ENCODE peak calls at places on chromosomes 5 and 9, in five cellular contexts. One of them, this sample, is unnamed.

GRCh38 chr5:141094481-141095262 is at the start of gene PCDHB2:
- DNase-seq in heart right ventricle: peak
- DNase-seq in mammary epithelial cell: peak
- DNase-seq in fibroblast of lung: peak
- DNase-seq in ovary: peak
- DNase-seq in this sample: no peak

GRCh38 chr5:179608131-179608581 is 15.3 kb downstream of the HNRNPH1 start:
- DNase-seq in heart right ventricle: no peak
- DNase-seq in mammary epithelial cell: no peak
- DNase-seq in fibroblast of lung: no peak
- DNase-seq in ovary: no peak
- DNase-seq in this sample: no peak

GRCh38 chr9:122954253-122954691 is 13.5 kb downstream of the RABGAP1 start:
- DNase-seq in heart right ventricle: no peak
- DNase-seq in mammary epithelial cell: peak
- DNase-seq in fibroblast of lung: peak
- DNase-seq in ovary: no peak
- DNase-seq in this sample: no peak

GRCh38 chr5:95816803-95817202 is 5.7 kb downstream of the GLRX start:
- DNase-seq in heart right ventricle: no peak
- DNase-seq in mammary epithelial cell: no peak
- DNase-seq in fibroblast of lung: no peak
- DNase-seq in ovary: no peak
- DNase-seq in this sample: no peak

GRCh38 chr9:134707031-134707680 is 65.6 kb downstream of the COL5A1 start:
- DNase-seq in heart right ventricle: peak
- DNase-seq in mammary epithelial cell: no peak
- DNase-seq in fibroblast of lung: peak
- DNase-seq in ovary: peak
- DNase-seq in this sample: no peak

GRCh38 chr5:138246334-138246733 is 28.1 kb downstream of the GFRA3 start:
- DNase-seq in heart right ventricle: no peak
- DNase-seq in mammary epithelial cell: no peak
- DNase-seq in fibroblast of lung: no peak
- DNase-seq in ovary: no peak
- DNase-seq in this sample: no peak

GRCh38 chr9:81650836-81651545 is 38.4 kb downstream of the TLE1 start:
- DNase-seq in heart right ventricle: no peak
- DNase-seq in mammary epithelial cell: no peak
- DNase-seq in fibroblast of lung: no peak
- DNase-seq in ovary: no peak
- DNase-seq in this sample: no peak

GRCh38 chr5:171152382-171152781 is 156.7 kb upstream of the TLX3 start:
- DNase-seq in heart right ventricle: no peak
- DNase-seq in mammary epithelial cell: peak
- DNase-seq in fibroblast of lung: peak
- DNase-seq in ovary: no peak
- DNase-seq in this sample: no peak

GRCh38 chr5:9156282-9156681 is 389.6 kb downstream of the SEMA5A start:
- DNase-seq in heart right ventricle: peak
- DNase-seq in mammary epithelial cell: peak
- DNase-seq in fibroblast of lung: peak
- DNase-seq in ovary: no peak
- DNase-seq in this sample: peak

GRCh38 chr5:141878186-141878770 is at the start of gene PCDH1:
- DNase-seq in heart right ventricle: peak
- DNase-seq in mammary epithelial cell: peak
- DNase-seq in fibroblast of lung: peak
- DNase-seq in ovary: no peak
- DNase-seq in this sample: peak

GRCh38 chr9:23798325-23798724 is 27.7 kb downstream of the ELAVL2 start:
- DNase-seq in heart right ventricle: no peak
- DNase-seq in mammary epithelial cell: no peak
- DNase-seq in fibroblast of lung: no peak
- DNase-seq in ovary: no peak
- DNase-seq in this sample: no peak

GRCh38 chr9:130939405-130939941 is 426 bp upstream of the FIBCD1 start:
- DNase-seq in heart right ventricle: no peak
- DNase-seq in mammary epithelial cell: no peak
- DNase-seq in fibroblast of lung: no peak
- DNase-seq in ovary: no peak
- DNase-seq in this sample: no peak

GRCh38 chr5:32618962-32619361 is 33.6 kb downstream of the SUB1 start:
- DNase-seq in heart right ventricle: no peak
- DNase-seq in mammary epithelial cell: no peak
- DNase-seq in fibroblast of lung: no peak
- DNase-seq in ovary: no peak
- DNase-seq in this sample: no peak

GRCh38 chr5:5422819-5423515 is 490 bp downstream of the ICE1 start:
- DNase-seq in heart right ventricle: no peak
- DNase-seq in mammary epithelial cell: peak
- DNase-seq in fibroblast of lung: no peak
- DNase-seq in ovary: no peak
- DNase-seq in this sample: no peak

GRCh38 chr5:180817847-180818246 is 15.2 kb upstream of the MGAT1 start:
- DNase-seq in heart right ventricle: no peak
- DNase-seq in mammary epithelial cell: no peak
- DNase-seq in fibroblast of lung: no peak
- DNase-seq in ovary: no peak
- DNase-seq in this sample: no peak

GRCh38 chr5:163634061-163634460 is 128.6 kb downstream of the MAT2B start:
- DNase-seq in heart right ventricle: no peak
- DNase-seq in mammary epithelial cell: no peak
- DNase-seq in fibroblast of lung: no peak
- DNase-seq in ovary: no peak
- DNase-seq in this sample: no peak

GRCh38 chr5:108615216-108615615 is 132.5 kb upstream of the FER start:
- DNase-seq in heart right ventricle: no peak
- DNase-seq in mammary epithelial cell: peak
- DNase-seq in fibroblast of lung: peak
- DNase-seq in ovary: no peak
- DNase-seq in this sample: no peak

GRCh38 chr5:143216211-143216610 is 187.3 kb downstream of the NR3C1 start:
- DNase-seq in heart right ventricle: no peak
- DNase-seq in mammary epithelial cell: no peak
- DNase-seq in fibroblast of lung: no peak
- DNase-seq in ovary: no peak
- DNase-seq in this sample: no peak

GRCh38 chr9:98765276-98765675 is 31.1 kb downstream of the ANKS6 start:
- DNase-seq in heart right ventricle: no peak
- DNase-seq in mammary epithelial cell: peak
- DNase-seq in fibroblast of lung: no peak
- DNase-seq in ovary: no peak
- DNase-seq in this sample: no peak

GRCh38 chr5:87195616-87196015 is 72.1 kb upstream of the RASA1 start:
- DNase-seq in heart right ventricle: no peak
- DNase-seq in mammary epithelial cell: no peak
- DNase-seq in fibroblast of lung: peak
- DNase-seq in ovary: no peak
- DNase-seq in this sample: no peak

GRCh38 chr5:160486573-160486972 is 64.9 kb downstream of the PTTG1 start:
- DNase-seq in heart right ventricle: no peak
- DNase-seq in mammary epithelial cell: no peak
- DNase-seq in fibroblast of lung: no peak
- DNase-seq in ovary: no peak
- DNase-seq in this sample: no peak

GRCh38 chr5:53027913-53028312 is 38.8 kb downstream of the ITGA2 start:
- DNase-seq in heart right ventricle: peak
- DNase-seq in mammary epithelial cell: peak
- DNase-seq in fibroblast of lung: peak
- DNase-seq in ovary: no peak
- DNase-seq in this sample: no peak

GRCh38 chr5:53029608-53030007 is 40.5 kb downstream of the ITGA2 start:
- DNase-seq in heart right ventricle: no peak
- DNase-seq in mammary epithelial cell: no peak
- DNase-seq in fibroblast of lung: no peak
- DNase-seq in ovary: no peak
- DNase-seq in this sample: no peak

GRCh38 chr5:53031695-53032096 is 42.5 kb downstream of the ITGA2 start:
- DNase-seq in heart right ventricle: no peak
- DNase-seq in mammary epithelial cell: peak
- DNase-seq in fibroblast of lung: peak
- DNase-seq in ovary: no peak
- DNase-seq in this sample: no peak

GRCh38 chr5:53032188-53032587 is 43.0 kb downstream of the ITGA2 start:
- DNase-seq in heart right ventricle: no peak
- DNase-seq in mammary epithelial cell: no peak
- DNase-seq in fibroblast of lung: no peak
- DNase-seq in ovary: no peak
- DNase-seq in this sample: no peak

DNA sequence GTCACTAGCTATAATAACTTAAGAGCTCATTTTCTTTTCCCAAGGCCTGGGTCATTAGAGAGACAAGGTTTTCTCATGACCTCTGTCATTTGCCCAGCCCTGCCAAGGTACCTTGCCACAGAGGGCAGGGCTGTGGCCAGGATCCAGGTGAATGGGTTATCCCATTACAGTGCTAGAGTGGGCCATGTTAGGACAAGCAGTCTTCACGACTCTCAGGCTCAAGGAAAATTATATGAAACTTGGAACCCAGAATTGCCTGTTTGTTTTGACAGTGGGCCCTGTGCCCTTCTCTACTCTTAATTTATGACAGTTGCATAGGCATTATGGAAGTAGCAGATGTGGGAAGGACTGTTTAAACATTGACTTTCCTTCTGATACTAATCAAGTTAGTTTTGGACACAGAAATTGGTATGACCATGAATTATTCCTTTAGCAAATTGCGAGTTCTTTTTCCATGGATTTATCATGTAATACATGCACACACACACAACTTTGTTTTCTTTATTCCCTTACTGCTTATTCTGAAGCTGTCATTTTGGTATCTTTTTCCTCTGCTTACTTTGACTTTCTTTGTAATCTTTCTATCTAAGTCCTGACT is 41.8 kb downstream of the ITGA2 start:
- DNase-seq in heart right ventricle: no peak
- DNase-seq in mammary epithelial cell: peak
- DNase-seq in fibroblast of lung: no peak
- DNase-seq in ovary: no peak
- DNase-seq in this sample: no peak
- H3K27ac ChIP-seq in heart right ventricle: peak
- H3K27ac ChIP-seq in mammary epithelial cell: peak
- H3K27ac ChIP-seq in fibroblast of lung: peak
- H3K27ac ChIP-seq in ovary: no peak
- H3K27ac ChIP-seq in this sample: no peak

GRCh38 chr5:14873790-14874189 is 2.2 kb upstream of the ANKH start:
- DNase-seq in heart right ventricle: no peak
- DNase-seq in mammary epithelial cell: no peak
- DNase-seq in fibroblast of lung: no peak
- DNase-seq in ovary: no peak
- DNase-seq in this sample: no peak
- H3K27ac ChIP-seq in heart right ventricle: no peak
- H3K27ac ChIP-seq in mammary epithelial cell: no peak
- H3K27ac ChIP-seq in fibroblast of lung: no peak
- H3K27ac ChIP-seq in ovary: no peak
- H3K27ac ChIP-seq in this sample: no peak

GRCh38 chr5:173777669-173778068 is 110.5 kb upstream of the CPEB4 start:
- DNase-seq in heart right ventricle: no peak
- DNase-seq in mammary epithelial cell: no peak
- DNase-seq in fibroblast of lung: no peak
- DNase-seq in ovary: no peak
- DNase-seq in this sample: no peak
- H3K27ac ChIP-seq in heart right ventricle: peak
- H3K27ac ChIP-seq in mammary epithelial cell: no peak
- H3K27ac ChIP-seq in fibroblast of lung: no peak
- H3K27ac ChIP-seq in ovary: no peak
- H3K27ac ChIP-seq in this sample: no peak

GRCh38 chr5:83927140-83927733 is 206.6 kb upstream of the HAPLN1 start:
- DNase-seq in heart right ventricle: peak
- DNase-seq in mammary epithelial cell: peak
- DNase-seq in fibroblast of lung: peak
- DNase-seq in ovary: peak
- DNase-seq in this sample: peak

GRCh38 chr5:83924891-83925290 is 204.2 kb upstream of the HAPLN1 start:
- DNase-seq in heart right ventricle: no peak
- DNase-seq in mammary epithelial cell: peak
- DNase-seq in fibroblast of lung: peak
- DNase-seq in ovary: no peak
- DNase-seq in this sample: no peak

GRCh38 chr5:83924171-83924570 is 203.5 kb upstream of the HAPLN1 start:
- DNase-seq in heart right ventricle: no peak
- DNase-seq in mammary epithelial cell: no peak
- DNase-seq in fibroblast of lung: peak
- DNase-seq in ovary: no peak
- DNase-seq in this sample: no peak

GRCh38 chr5:83925321-83925877 is 204.7 kb upstream of the HAPLN1 start:
- DNase-seq in heart right ventricle: no peak
- DNase-seq in mammary epithelial cell: peak
- DNase-seq in fibroblast of lung: peak
- DNase-seq in ovary: no peak
- DNase-seq in this sample: no peak

GRCh38 chr5:83925952-83926351 is 205.3 kb upstream of the HAPLN1 start:
- DNase-seq in heart right ventricle: no peak
- DNase-seq in mammary epithelial cell: no peak
- DNase-seq in fibroblast of lung: no peak
- DNase-seq in ovary: no peak
- DNase-seq in this sample: no peak
- H3K27ac ChIP-seq in heart right ventricle: no peak
- H3K27ac ChIP-seq in mammary epithelial cell: peak
- H3K27ac ChIP-seq in fibroblast of lung: no peak
- H3K27ac ChIP-seq in ovary: no peak
- H3K27ac ChIP-seq in this sample: no peak

This sample was measured in caudate nucleus.